ENCODE peak calls at places on chromosomes 11 and 22, in five cellular contexts. W is CD8-positive, alpha-beta memory T cell; G is neural progenitor cell; Z is naive thymus-derived CD4-positive, alpha-beta T cell; A is heart right ventricle. C is an unnamed sample. For H3K4me1, the result is how much of the 10 kb centered on the place peaks cover.

GRCh38 chr22:45707605-45708004 is 36.0 kb downstream of the ATXN10 start:
- DNase-seq in A (no peak), W (no peak), Z (no peak), G (no peak), C (no peak)

GRCh38 chr11:88815505-88815904 is 250.3 kb downstream of the GRM5 start:
- DNase-seq in A (no peak), Z (no peak), W (no peak), G (no peak), C (no peak)

GRCh38 chr11:109586789-109587188 is 164.8 kb downstream of the C11orf87 start:
- DNase-seq in A (no peak), G (no peak), W (no peak), Z (no peak), C (no peak)

GRCh38 chr11:27894552-27894951 is 194.3 kb upstream of the BDNF start:
- DNase-seq in G (no peak), Z (no peak), W (no peak), A (no peak), C (no peak)

GRCh38 chr22:29030618-29031235 is 30.9 kb downstream of the C22orf31 start:
- DNase-seq in W (no peak), Z (no peak), G (peak), A (peak), C (peak)

GRCh38 chr11:66087148-66087908 is 17.3 kb downstream of the PACS1 start:
- DNase-seq in A (no peak), Z (no peak), G (no peak), W (no peak), C (no peak)

GRCh38 chr22:43811777-43812148 is 342 bp downstream of the EFCAB6 start:
- DNase-seq in G (no peak), Z (no peak), A (no peak), W (no peak), C (peak)

GRCh38 chr22:30607939-30608338 is 965 bp downstream of the TCN2 start:
- DNase-seq in W (no peak), Z (no peak), A (no peak), G (no peak), C (no peak)

GRCh38 chr22:37757663-37758062 is 50.1 kb upstream of the GCAT start:
- DNase-seq in G (no peak), A (no peak), W (no peak), Z (no peak), C (no peak)

GRCh38 chr11:32555091-32555490 is 28.5 kb upstream of the EIF3M start:
- DNase-seq in W (no peak), A (no peak), G (no peak), Z (no peak), C (no peak)

GRCh38 chr11:64067257-64067993 is 31.7 kb downstream of the FLRT1 start:
- DNase-seq in W (no peak), A (no peak), G (no peak), Z (no peak), C (no peak)

GRCh38 chr22:37002633-37003032 is 16.6 kb downstream of the TST start:
- DNase-seq in G (no peak), Z (no peak), W (no peak), A (no peak), C (no peak)

GRCh38 chr11:2382927-2383822 is 6.1 kb downstream of the CD81 start:
- DNase-seq in A (peak), G (no peak), W (no peak), Z (no peak), C (no peak)

GRCh38 chr11:2827792-2828191 is 57.8 kb downstream of the CDKN1C start:
- DNase-seq in W (no peak), Z (no peak), G (no peak), A (peak), C (no peak)

GRCh38 chr11:74615988-74616387 is 23.6 kb downstream of the POLD3 start:
- DNase-seq in W (no peak), Z (no peak), G (no peak), A (no peak), C (no peak)

GRCh38 chr11:86761978-86762377 is 38.4 kb upstream of the PRSS23 start:
- DNase-seq in Z (no peak), W (no peak), A (no peak), G (no peak), C (peak)

GRCh38 chr11:31636983-31637382 is 127.4 kb downstream of the ELP4 start:
- DNase-seq in W (no peak), Z (no peak), G (no peak), A (no peak), C (no peak)

GRCh38 chr11:120932305-120932905 is 91.5 kb upstream of the TBCEL start:
- DNase-seq in W (no peak), G (peak), Z (no peak), A (no peak), C (no peak)

GRCh38 chr11:75301602-75302345 is 49.7 kb downstream of the ARRB1 start:
- DNase-seq in G (no peak), A (no peak), Z (no peak), W (no peak), C (no peak)

GRCh38 chr11:75344186-75344585 is 7.3 kb downstream of the ARRB1 start:
- DNase-seq in Z (no peak), A (no peak), G (no peak), W (no peak), C (no peak)

GRCh38 chr22:32918741-32919140 is 117.2 kb downstream of the TIMP3 start:
- DNase-seq in Z (no peak), W (no peak), G (no peak), A (no peak), C (no peak)

GRCh38 chr22:28779833-28780232 is 7.3 kb downstream of the CCDC117 start:
- DNase-seq in A (no peak), Z (no peak), W (no peak), G (no peak), C (no peak)

GRCh38 chr11:13119361-13119760 is 110.2 kb downstream of the RASSF10 start:
- DNase-seq in G (no peak), A (no peak), Z (no peak), W (no peak), C (no peak)

GRCh38 chr11:117381988-117382387 is 54.3 kb downstream of the CEP164 start:
- DNase-seq in G (no peak), Z (no peak), A (no peak), W (no peak), C (no peak)

GRCh38 chr22:49970528-49971231 is 10.1 kb downstream of the PIM3 start:
- DNase-seq in W (peak), G (peak), A (peak), Z (peak), C (peak)

GRCh38 chr22:19965771-19966709 is 24.4 kb upstream of the TXNRD2 start:
- DNase-seq in Z (no peak), G (peak), W (no peak), A (no peak), C (no peak)

GRCh38 chr11:12832828-12833227 is 158.6 kb downstream of the TEAD1 start:
- DNase-seq in A (no peak), Z (no peak), W (no peak), G (no peak), C (no peak)

GRCh38 chr22:19720150-19720827 is 3.0 kb upstream of the GP1BB start:
- DNase-seq in W (no peak), G (no peak), Z (no peak), A (peak), C (no peak)

GRCh38 chr11:70522261-70522612 is 123.9 kb downstream of the CTTN start:
- DNase-seq in Z (no peak), W (no peak), A (no peak), G (no peak), C (no peak)

GRCh38 chr11:120229451-120230424 is 10.2 kb upstream of the POU2F3 start:
- DNase-seq in G (peak), A (no peak), W (no peak), Z (no peak), C (no peak)

DNA sequence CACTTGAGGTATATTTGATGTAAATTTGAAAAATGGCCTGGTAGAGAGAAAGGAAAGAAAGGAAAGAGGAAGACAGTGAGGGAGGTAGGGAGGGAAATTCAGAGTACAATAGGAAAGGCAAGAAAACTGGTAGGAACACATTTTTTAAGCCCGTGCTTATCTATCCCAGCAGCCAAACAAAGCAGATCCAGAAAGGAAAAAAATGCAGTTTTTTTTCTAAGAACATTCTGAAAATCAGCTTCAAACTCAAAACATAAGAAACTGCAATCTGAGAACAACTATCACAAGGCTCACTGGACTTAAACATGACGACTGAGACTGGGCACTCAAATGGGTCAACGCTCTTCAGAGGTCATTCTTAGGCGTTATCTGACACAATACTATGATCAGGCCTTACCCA is 408.3 kb upstream of the DDI1 start:
- DNase-seq in W (no peak), Z (no peak), G (no peak), A (no peak), C (no peak)
- H3K27ac ChIP-seq in W (no peak), Z (no peak), G (no peak), A (no peak), C (no peak)

DNA sequence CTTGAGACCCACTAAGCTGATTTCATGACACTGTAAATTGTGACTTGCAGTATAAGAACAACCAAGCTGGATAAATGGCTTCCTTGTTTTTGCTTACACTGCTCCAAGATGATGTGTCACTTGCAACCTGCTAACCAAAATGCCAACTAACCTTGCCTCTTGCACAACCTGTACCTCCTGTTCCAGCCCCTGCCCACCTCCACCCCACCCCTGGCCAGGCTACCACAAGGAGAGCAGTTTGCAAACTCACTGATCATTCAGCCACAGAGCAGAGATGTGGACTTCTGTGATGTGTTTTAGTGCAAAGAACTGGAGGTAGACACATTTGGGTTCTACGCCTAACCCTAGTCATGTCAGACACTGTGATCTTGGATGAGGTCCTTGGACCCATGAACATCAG is 4.3 kb upstream of the APOL6 start:
- DNase-seq in W (no peak), A (no peak), G (no peak), Z (no peak), C (no peak)
- H3K4me1 ChIP-seq in W (under half), A (under half), G (under half), Z (under half), C (under half)

GRCh38 chr11:72962084-72962483 is 147.9 kb downstream of the ATG16L2 start:
- DNase-seq in A (no peak), W (no peak), G (no peak), Z (no peak), C (peak)
- H3K27ac ChIP-seq in A (no peak), W (no peak), G (no peak), Z (no peak), C (no peak)

GRCh38 chr11:11504071-11504470 is 117.7 kb downstream of the GALNT18 start:
- DNase-seq in Z (no peak), W (no peak), A (no peak), G (no peak), C (no peak)
- H3K4me1 ChIP-seq in Z (under half), W (under half), A (under half), G (under half), C (under half)

C was measured in astrocyte.